ENCODE peak calls at places on chromosomes 11 and 22, in eight cellular contexts. I is spleen, L is H1, K is HepG2, X is Panc1, U is prostate gland, Y is HCT116, P is transverse colon. V is an unnamed sample.
A peak's percentile ranks its signal among the peaks of the same experiment; 100 is the strongest.

GRCh38 chr22:49726701-49727101 is 101.0 kb downstream of the BRD1 start:
- DNase-seq in I (no peak), L (no peak), K (no peak), X (no peak), U (no peak), Y (no peak), P (no peak), V (no peak)

GRCh38 chr11:2778630-2779498 is 79.1 kb upstream of the KCNQ1OT1 start:
- DNase-seq in I (peak; percentile 86), L (peak; percentile 42), K (peak; percentile 66), X (no peak), U (peak; percentile 87), Y (no peak), P (peak; percentile 86), V (peak; percentile 93)

GRCh38 chr11:114624455-114625207 is 29.0 kb upstream of the NXPE4 start:
- DNase-seq in I (no peak), L (no peak), K (no peak), X (no peak), U (no peak), Y (no peak), P (no peak), V (no peak)

GRCh38 chr11:15815246-15816209 is 540.8 kb downstream of the SOX6 start:
- DNase-seq in I (no peak), L (no peak), K (no peak), X (no peak), U (no peak), Y (no peak), P (peak; percentile 14), V (no peak)

GRCh38 chr22:45962431-45962712 is 14.6 kb downstream of the WNT7B start:
- DNase-seq in I (no peak), L (no peak), K (no peak), X (no peak), U (no peak), Y (no peak), P (no peak), V (no peak)

GRCh38 chr22:44571566-44572413 is 73.8 kb upstream of the RTL6 start:
- DNase-seq in I (no peak), L (no peak), K (no peak), X (no peak), U (no peak), Y (no peak), P (no peak), V (peak; percentile 22)

GRCh38 chr11:59542142-59542810 is 30.9 kb downstream of the OR4D9 start:
- DNase-seq in I (no peak), L (no peak), K (no peak), X (no peak), U (no peak), Y (no peak), P (no peak), V (no peak)

GRCh38 chr22:17922925-17923898 is 101.1 kb downstream of the MICAL3 start:
- DNase-seq in I (no peak), L (no peak), K (no peak), X (no peak), U (no peak), Y (no peak), P (no peak), V (no peak)

GRCh38 chr11:37107415-37107814 is 509.4 kb upstream of the RAG2 start:
- DNase-seq in I (no peak), L (no peak), K (no peak), X (no peak), U (no peak), Y (no peak), P (no peak), V (no peak)

GRCh38 chr11:86623041-86623621 is 49.3 kb downstream of the ME3 start:
- DNase-seq in I (no peak), L (no peak), K (no peak), X (no peak), U (no peak), Y (no peak), P (no peak), V (no peak)

GRCh38 chr22:24827305-24827704 is 21.3 kb downstream of the SGSM1 start:
- DNase-seq in I (peak; percentile 65), L (no peak), K (no peak), X (no peak), U (no peak), Y (no peak), P (peak; percentile 79), V (peak; percentile 83)

GRCh38 chr11:118609380-118610219 is 2.2 kb downstream of the PHLDB1 start:
- DNase-seq in I (peak; percentile 78), L (peak; percentile 75), K (no peak), X (no peak), U (no peak), Y (no peak), P (no peak), V (peak; percentile 29)

GRCh38 chr11:120142072-120142423 is 4.1 kb upstream of the TRIM29 start:
- DNase-seq in I (no peak), L (peak; percentile 39), K (no peak), X (no peak), U (no peak), Y (no peak), P (no peak), V (no peak)

GRCh38 chr11:120344302-120345004 is 8.2 kb downstream of the ARHGEF12 start:
- DNase-seq in I (no peak), L (no peak), K (no peak), X (no peak), U (no peak), Y (peak; percentile 38), P (peak; percentile 18), V (no peak)

GRCh38 chr22:33579448-33580093 is 340.7 kb downstream of the LARGE1 start:
- DNase-seq in I (no peak), L (peak; percentile 94), K (peak; percentile 81), X (peak; percentile 43), U (peak; percentile 50), Y (peak; percentile 1), P (peak; percentile 69), V (peak; percentile 68)

GRCh38 chr22:23068096-23068831 is 2.1 kb upstream of the GNAZ start:
- DNase-seq in I (peak; percentile 58), L (no peak), K (no peak), X (no peak), U (no peak), Y (no peak), P (peak; percentile 6), V (peak; percentile 22)

GRCh38 chr22:26845016-26845728 is 187.8 kb downstream of the MIAT start:
- DNase-seq in I (no peak), L (no peak), K (no peak), X (no peak), U (no peak), Y (no peak), P (no peak), V (no peak)

GRCh38 chr22:28773461-28773867 is 969 bp downstream of the CCDC117 start:
- DNase-seq in I (no peak), L (no peak), K (no peak), X (no peak), U (no peak), Y (no peak), P (no peak), V (no peak)

GRCh38 chr22:28774378-28774777 is 1.9 kb downstream of the CCDC117 start:
- DNase-seq in I (peak; percentile 12), L (no peak), K (no peak), X (no peak), U (no peak), Y (no peak), P (no peak), V (no peak)

GRCh38 chr22:28771195-28771791 is 1.2 kb upstream of the CCDC117 start:
- DNase-seq in I (no peak), L (no peak), K (peak; percentile 67), X (no peak), U (peak; percentile 49), Y (no peak), P (no peak), V (peak; percentile 84)

GRCh38 chr22:28769394-28770085 is 3.0 kb upstream of the CCDC117 start:
- DNase-seq in I (peak; percentile 39), L (no peak), K (peak; percentile 14), X (no peak), U (no peak), Y (no peak), P (no peak), V (no peak)

DNA sequence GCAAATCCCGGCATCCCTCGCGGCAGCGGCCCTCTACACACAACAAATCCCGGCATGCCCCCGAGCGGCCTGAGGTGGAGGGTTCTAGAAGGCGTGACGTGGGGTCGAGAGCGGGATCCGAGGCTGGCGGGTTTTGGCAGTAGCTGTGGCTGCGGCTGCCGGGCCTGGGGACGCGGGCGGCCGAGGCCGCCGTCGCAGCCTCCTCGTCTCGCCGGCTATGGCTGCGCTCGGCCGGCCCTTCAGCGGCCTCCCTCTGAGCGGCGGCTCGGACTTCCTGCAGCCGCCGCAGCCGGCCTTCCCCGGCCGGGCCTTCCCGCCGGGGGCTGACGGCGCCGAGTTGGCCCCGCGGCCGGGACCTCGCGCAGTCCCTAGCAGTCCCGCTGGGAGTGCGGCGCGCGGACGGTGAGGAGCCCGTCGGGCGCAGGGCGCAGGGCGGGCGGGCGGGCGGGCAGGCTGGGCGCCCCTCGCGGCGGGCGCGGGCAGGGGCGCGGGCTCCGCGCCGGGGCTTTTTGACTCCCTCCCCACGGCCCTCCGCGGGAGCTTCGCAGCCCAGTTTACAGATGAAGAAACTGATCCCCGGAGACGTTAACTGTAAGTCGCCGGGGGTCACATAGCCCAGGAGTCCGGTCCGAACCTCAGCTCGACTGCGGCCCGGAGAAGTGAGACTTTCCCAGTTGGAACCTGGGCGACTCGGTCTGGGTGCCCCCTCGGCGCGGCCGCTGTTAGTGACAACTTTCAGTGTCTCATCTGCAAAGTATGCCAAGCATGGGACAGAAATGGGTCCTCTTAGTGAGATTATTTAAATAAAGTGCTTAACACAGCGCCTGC is at the start of gene CCDC117:
- DNase-seq in I (peak; percentile 98), L (peak; percentile 92), K (peak; percentile 90), X (no peak), U (peak; percentile 96), Y (peak; percentile 89), P (peak; percentile 96), V (peak; percentile 94)
- TF ChIP-seq CTCF in I (peak; percentile 15), L (peak; percentile 8), K (peak; percentile 12), X (no peak), U (peak; percentile 32), Y (peak; percentile 7), P (peak; percentile 24), V (no peak)

DNA sequence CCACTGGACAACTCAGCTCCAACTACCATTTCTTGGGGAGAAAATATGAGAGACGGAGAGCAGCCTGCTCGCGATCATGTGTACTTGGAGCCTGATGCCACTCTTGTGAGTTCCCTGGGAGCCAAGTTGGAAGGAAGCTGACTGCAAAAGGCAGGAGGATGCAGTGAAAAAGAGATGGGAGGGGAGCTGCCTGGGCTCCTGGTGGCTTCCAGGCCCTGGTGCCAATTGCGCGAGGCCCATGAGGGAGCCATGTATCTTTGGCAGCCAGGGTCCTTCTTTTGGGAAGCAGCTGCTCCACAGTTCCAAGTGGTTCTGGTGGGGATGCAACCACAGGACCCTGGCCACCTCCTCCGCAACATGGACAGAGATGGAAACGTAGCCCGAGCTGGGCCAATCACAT is 11.1 kb downstream of the C11orf91 start:
- DNase-seq in I (no peak), L (peak; percentile 24), K (no peak), X (no peak), U (no peak), Y (no peak), P (no peak), V (no peak)
- TF ChIP-seq POLR2AphosphoS5 in I (no peak), L (no peak), K (no peak), X (no peak), U (no peak), Y (no peak), P (no peak), V (no peak)

GRCh38 chr22:34943830-34944229 is 122.1 kb upstream of the ISX start:
- DNase-seq in I (no peak), L (no peak), K (no peak), X (no peak), U (no peak), Y (no peak), P (no peak), V (no peak)
- TF ChIP-seq CTCF in I (no peak), L (no peak), K (no peak), X (no peak), U (no peak), Y (no peak), P (peak; percentile 18), V (no peak)

GRCh38 chr11:70872950-70873735 is 379.2 kb downstream of the SHANK2 start:
- DNase-seq in I (no peak), L (peak; percentile 62), K (no peak), X (no peak), U (no peak), Y (no peak), P (no peak), V (no peak)
- TF ChIP-seq POLR2AphosphoS5 in I (no peak), L (no peak), K (no peak), X (no peak), U (no peak), Y (no peak), P (no peak), V (no peak)